ENCODE peak calls at places on chromosome 12, in seven cellular contexts. T, N, V, M, D, S and K are unnamed samples.

GRCh38 chr12:123856681-123857080 is 94.6 kb downstream of the DNAH10 start:
- DNase-seq in M (no peak), D (no peak), T (no peak), V (no peak), N (no peak), S (no peak), K (no peak)

GRCh38 chr12:57212701-57213067 is 3.9 kb upstream of the NXPH4 start:
- DNase-seq in D (no peak), N (no peak), M (no peak), S (peak; percentile 30), V (no peak), T (no peak), K (no peak)

GRCh38 chr12:3311027-3311402 is 180.0 kb upstream of the PRMT8 start:
- DNase-seq in N (no peak), M (no peak), V (peak; percentile 46), T (no peak), S (no peak), D (no peak), K (no peak)

GRCh38 chr12:28222081-28222700 is 31.9 kb downstream of the CCDC91 start:
- DNase-seq in S (no peak), T (no peak), M (no peak), D (no peak), N (no peak), V (no peak), K (no peak)

GRCh38 chr12:94589591-94590001 is 60.8 kb downstream of the TMCC3 start:
- DNase-seq in V (no peak), S (no peak), M (no peak), D (no peak), N (no peak), T (no peak), K (no peak)

GRCh38 chr12:54991161-54991991 is 6.8 kb upstream of the TESPA1 start:
- DNase-seq in D (no peak), S (no peak), N (no peak), T (no peak), M (no peak), V (no peak), K (peak; percentile 21)

GRCh38 chr12:98645572-98646067 is 530 bp downstream of the APAF1 start:
- DNase-seq in T (no peak), S (no peak), M (peak; percentile 73), N (no peak), V (peak; percentile 33), D (peak; percentile 21), K (peak; percentile 24)

GRCh38 chr12:113260127-113260526 is 38.9 kb downstream of the TPCN1 start:
- DNase-seq in S (no peak), V (no peak), M (no peak), D (no peak), N (no peak), T (no peak), K (no peak)

GRCh38 chr12:92146497-92146828 is 817 bp upstream of the BTG1 start:
- DNase-seq in M (peak; percentile 61), V (no peak), D (no peak), T (no peak), S (no peak), N (no peak), K (no peak)

GRCh38 chr12:95146767-95147166 is 70.5 kb downstream of the FGD6 start:
- DNase-seq in D (no peak), T (no peak), V (no peak), M (no peak), S (no peak), N (no peak), K (no peak)

GRCh38 chr12:106819991-106820390 is 45.5 kb downstream of the RIC8B start:
- DNase-seq in M (no peak), N (no peak), S (no peak), D (no peak), T (no peak), V (no peak), K (no peak)

GRCh38 chr12:77577756-77578155 is 252.9 kb upstream of the NAV3 start:
- DNase-seq in D (no peak), T (no peak), S (no peak), V (no peak), N (no peak), M (no peak), K (no peak)

GRCh38 chr12:643478-644292 is 19.6 kb downstream of the NINJ2 start:
- DNase-seq in N (no peak), M (no peak), T (peak; percentile 70), V (peak; percentile 42), D (no peak), S (peak; percentile 58), K (peak; percentile 46)

GRCh38 chr12:75685826-75686225 is 174.4 kb upstream of the KRR1 start:
- DNase-seq in S (no peak), M (no peak), N (no peak), V (no peak), D (no peak), T (no peak), K (no peak)

GRCh38 chr12:131190965-131191364 is 237.3 kb downstream of the ADGRD1 start:
- DNase-seq in T (no peak), V (no peak), M (no peak), S (no peak), N (no peak), D (no peak), K (no peak)

GRCh38 chr12:108629824-108630476 is 3.7 kb downstream of the SELPLG start:
- DNase-seq in D (no peak), N (no peak), S (no peak), V (no peak), M (no peak), T (peak; percentile 61), K (peak; percentile 39)

GRCh38 chr12:51401020-51401419 is 9.8 kb upstream of the GALNT6 start:
- DNase-seq in V (no peak), S (no peak), M (no peak), T (no peak), D (no peak), N (no peak), K (no peak)

GRCh38 chr12:81170072-81170471 is 92.2 kb downstream of the ACSS3 start:
- DNase-seq in D (no peak), S (no peak), T (no peak), N (no peak), V (no peak), M (no peak), K (no peak)

GRCh38 chr12:42144424-42145196 is at the start of gene GXYLT1:
- DNase-seq in V (peak; percentile 95), N (peak; percentile 91), D (peak; percentile 88), T (peak; percentile 95), M (peak; percentile 72), S (peak; percentile 96), K (peak; percentile 92)

GRCh38 chr12:26513357-26514043 is 318.1 kb downstream of the SSPN start:
- DNase-seq in T (no peak), S (no peak), M (no peak), D (no peak), N (no peak), V (no peak), K (no peak)

GRCh38 chr12:128754275-128754674 is 69.5 kb downstream of the SLC15A4 start:
- DNase-seq in D (no peak), T (no peak), V (no peak), N (no peak), S (no peak), M (no peak), K (no peak)

GRCh38 chr12:123269980-123270379 is 1.7 kb downstream of the CDK2AP1 start:
- DNase-seq in V (no peak), N (no peak), D (no peak), M (no peak), S (no peak), T (no peak), K (no peak)

GRCh38 chr12:45988259-45988658 is 2.1 kb downstream of the SCAF11 start:
- DNase-seq in N (no peak), V (no peak), T (no peak), D (no peak), S (no peak), M (no peak), K (no peak)

GRCh38 chr12:32493282-32493681 is 93.9 kb downstream of the FGD4 start:
- DNase-seq in D (no peak), N (no peak), M (no peak), S (no peak), V (no peak), T (no peak), K (no peak)

GRCh38 chr12:111390894-111391293 is 14.8 kb upstream of the SH2B3 start:
- DNase-seq in M (no peak), V (no peak), D (no peak), N (no peak), T (no peak), S (no peak), K (no peak)

GRCh38 chr12:104641862-104642261 is 185.1 kb downstream of the CHST11 start:
- DNase-seq in M (no peak), N (no peak), V (peak; percentile 35), T (no peak), D (no peak), S (no peak), K (no peak)

GRCh38 chr12:11067514-11067913 is 5.4 kb upstream of the TAS2R46 start:
- DNase-seq in V (peak; percentile 13), S (no peak), N (no peak), T (peak; percentile 34), M (no peak), D (no peak), K (no peak)

GRCh38 chr12:54082402-54082892 is 28.8 kb downstream of the HOXC4 start:
- DNase-seq in V (peak; percentile 33), T (no peak), S (no peak), D (peak; percentile 53), N (no peak), M (no peak), K (no peak)

GRCh38 chr12:480831-481230 is 21.1 kb downstream of the B4GALNT3 start:
- DNase-seq in N (no peak), M (no peak), S (peak; percentile 38), D (no peak), V (no peak), T (peak; percentile 70), K (no peak)

GRCh38 chr12:123723765-123724164 is 11.6 kb downstream of the ATP6V0A2 start:
- DNase-seq in T (no peak), N (no peak), V (no peak), S (no peak), M (no peak), D (no peak), K (no peak)

GRCh38 chr12:93784339-93785086 is 107.3 kb downstream of the CRADD start:
- DNase-seq in D (no peak), T (peak; percentile 36), N (no peak), M (no peak), S (peak; percentile 35), V (peak; percentile 48), K (no peak)

GRCh38 chr12:95261109-95261508 is 43.5 kb downstream of the VEZT start:
- DNase-seq in N (no peak), S (no peak), M (no peak), T (no peak), D (no peak), V (no peak), K (no peak)